ENCODE peak calls at places on chromosomes 13 and 19, in five cellular contexts. U, B, X, N and I are unnamed samples.

GRCh38 chr19:30216453-30216852 is 155.7 kb upstream of the ZNF536 start:
- DNase-seq in U (no peak), B (no peak), X (no peak), N (no peak), I (no peak)

GRCh38 chr13:98466634-98467236 is 110.2 kb downstream of the STK24 start:
- DNase-seq in U (no peak), B (peak; percentile 29), X (peak; percentile 30), N (no peak), I (no peak)

GRCh38 chr13:27797228-27797624 is 4.9 kb downstream of the GSX1 start:
- DNase-seq in U (peak; percentile 66), B (no peak), X (no peak), N (no peak), I (no peak)

GRCh38 chr19:5655412-5655811 is 24.9 kb downstream of the MICOS13 start:
- DNase-seq in U (no peak), B (no peak), X (no peak), N (no peak), I (no peak)

GRCh38 chr19:35357867-35358573 is at the start of gene FFAR3:
- DNase-seq in U (no peak), B (no peak), X (no peak), N (no peak), I (no peak)

GRCh38 chr19:6088677-6089063 is 21.6 kb downstream of the RFX2 start:
- DNase-seq in U (no peak), B (no peak), X (no peak), N (no peak), I (no peak)

GRCh38 chr13:101323601-101324000 is 92.7 kb downstream of the NALCN start:
- DNase-seq in U (no peak), B (no peak), X (no peak), N (no peak), I (no peak)

GRCh38 chr19:38337360-38337653 is 1.7 kb downstream of the CATSPERG start:
- DNase-seq in U (no peak), B (no peak), X (no peak), N (no peak), I (no peak)

GRCh38 chr13:76992548-76993001 is 694 bp downstream of the CLN5 start:
- DNase-seq in U (peak; percentile 62), B (no peak), X (peak; percentile 24), N (no peak), I (no peak)

GRCh38 chr13:49669735-49670309 is 21.5 kb downstream of the EBPL start:
- DNase-seq in U (peak; percentile 83), B (peak; percentile 64), X (peak; percentile 76), N (no peak), I (no peak)

GRCh38 chr13:27117947-27118346 is 53.7 kb downstream of the USP12 start:
- DNase-seq in U (no peak), B (no peak), X (no peak), N (no peak), I (no peak)

GRCh38 chr19:44649578-44650145 is 6.0 kb downstream of the PVR start:
- DNase-seq in U (no peak), B (no peak), X (no peak), N (no peak), I (no peak)

GRCh38 chr19:50556236-50557008 is 11.8 kb downstream of the LRRC4B start:
- DNase-seq in U (peak; percentile 92), B (peak; percentile 54), X (peak; percentile 65), N (peak; percentile 53), I (peak; percentile 70)

GRCh38 chr13:48630291-48630690 is 23.4 kb upstream of the CYSLTR2 start:
- DNase-seq in U (no peak), B (no peak), X (no peak), N (no peak), I (no peak)

GRCh38 chr13:106446011-106446410 is 89.5 kb downstream of the EFNB2 start:
- DNase-seq in U (no peak), B (no peak), X (no peak), N (no peak), I (no peak)

GRCh38 chr13:23681253-23681652 is 111.0 kb downstream of the TNFRSF19 start:
- DNase-seq in U (peak; percentile 28), B (no peak), X (no peak), N (no peak), I (no peak)

GRCh38 chr13:57629821-57630235 is 1.7 kb upstream of the PCDH17 start:
- DNase-seq in U (peak; percentile 94), B (peak; percentile 65), X (no peak), N (peak; percentile 18), I (peak; percentile 41)

GRCh38 chr19:47512183-47512947 is 2.5 kb downstream of the NAPA start:
- DNase-seq in U (peak; percentile 81), B (no peak), X (peak; percentile 78), N (no peak), I (no peak)

GRCh38 chr19:6739884-6740588 is 556 bp downstream of the TRIP10 start:
- DNase-seq in U (peak; percentile 68), B (peak; percentile 7), X (peak; percentile 28), N (no peak), I (no peak)

GRCh38 chr13:62747152-62747551 is 1331.5 kb upstream of the PCDH20 start:
- DNase-seq in U (no peak), B (no peak), X (no peak), N (no peak), I (no peak)